ENCODE peak calls at places on chromosomes 2 and 18, in six cellular contexts. X, V, F, T, B and G are unnamed samples.

GRCh38 chr2:196066794-196067382 is 1.7 kb downstream of the DNAH7 start:
- DNase-seq in X (peak), F (no peak), V (peak), T (no peak), B (no peak), G (peak)

GRCh38 chr18:79856119-79857080 is 58.7 kb downstream of the KCNG2 start:
- DNase-seq in X (peak), B (no peak), F (peak), V (peak), T (peak), G (peak)

GRCh38 chr2:173059941-173060575 is 15.6 kb upstream of the MAP3K20 start:
- DNase-seq in F (no peak), V (peak), T (no peak), B (no peak), X (no peak), G (no peak)

GRCh38 chr18:14189858-14190257 is 57.6 kb upstream of the ZNF519 start:
- DNase-seq in V (no peak), X (no peak), T (no peak), B (no peak), F (no peak), G (no peak)

GRCh38 chr2:224601923-224602322 is 16.8 kb upstream of the CUL3 start:
- DNase-seq in V (no peak), T (no peak), B (no peak), F (no peak), X (no peak), G (no peak)

GRCh38 chr2:154375625-154376020 is 322.9 kb upstream of the KCNJ3 start:
- DNase-seq in X (peak), F (no peak), T (no peak), B (no peak), V (no peak), G (peak)

GRCh38 chr18:37161491-37161890 is 332.6 kb downstream of the KIAA1328 start:
- DNase-seq in X (no peak), F (no peak), V (no peak), T (no peak), B (no peak), G (no peak)

GRCh38 chr2:65063426-65063825 is 7.2 kb downstream of the CEP68 start:
- DNase-seq in T (no peak), F (no peak), B (no peak), V (no peak), X (no peak), G (no peak)

GRCh38 chr2:16189019-16189850 is 248.9 kb downstream of the MYCN start:
- DNase-seq in B (no peak), T (no peak), F (no peak), X (no peak), V (no peak), G (no peak)

GRCh38 chr2:47205576-47206141 is 50.6 kb upstream of the STPG4 start:
- DNase-seq in F (no peak), B (no peak), T (peak), V (peak), X (no peak), G (no peak)

GRCh38 chr2:130342020-130342532 is 621 bp upstream of the IMP4 start:
- DNase-seq in T (peak), F (peak), V (peak), X (peak), B (peak), G (peak)

GRCh38 chr18:42765225-42765624 is 350.3 kb downstream of the RIT2 start:
- DNase-seq in F (no peak), X (no peak), V (no peak), B (no peak), T (no peak), G (no peak)

GRCh38 chr2:70767699-70768584 is at the start of gene ADD2:
- DNase-seq in B (no peak), V (peak), X (peak), T (peak), F (peak), G (peak)

GRCh38 chr2:201854221-201854801 is 48.0 kb downstream of the CDK15 start:
- DNase-seq in V (peak), T (no peak), X (no peak), B (peak), F (no peak), G (peak)

GRCh38 chr18:66560092-66560491 is 43.8 kb downstream of the CDH19 start:
- DNase-seq in V (no peak), B (no peak), X (no peak), F (no peak), T (no peak), G (peak)

GRCh38 chr2:108182489-108182888 is 57.3 kb upstream of the SULT1C3 start:
- DNase-seq in V (no peak), B (no peak), F (peak), T (peak), X (no peak), G (peak)

GRCh38 chr2:121626777-121627524 is 22.3 kb downstream of the CLASP1 start:
- DNase-seq in T (no peak), B (no peak), V (peak), X (no peak), F (no peak), G (peak)

GRCh38 chr18:79552696-79553095 is 126.9 kb upstream of the CTDP1 start:
- DNase-seq in T (no peak), V (no peak), B (no peak), X (no peak), F (no peak), G (no peak)

GRCh38 chr18:75212626-75213110 is 2.1 kb downstream of the TSHZ1 start:
- DNase-seq in B (no peak), V (no peak), X (no peak), F (no peak), T (no peak), G (no peak)

GRCh38 chr2:228866781-228867180 is 404.3 kb downstream of the PID1 start:
- DNase-seq in B (peak), V (no peak), F (no peak), T (no peak), X (no peak), G (no peak)

GRCh38 chr18:10406172-10406663 is 48.2 kb upstream of the APCDD1 start:
- DNase-seq in V (no peak), F (peak), T (no peak), X (no peak), B (no peak), G (no peak)

GRCh38 chr2:223056656-223057418 is 4.8 kb downstream of the KCNE4 start:
- DNase-seq in T (no peak), B (no peak), X (no peak), V (peak), F (no peak), G (peak)

GRCh38 chr2:29223851-29224692 is 108.9 kb downstream of the CLIP4 start:
- DNase-seq in F (no peak), T (no peak), B (no peak), V (peak), X (no peak), G (peak)

GRCh38 chr2:235366847-235367246 is 127.0 kb upstream of the AGAP1 start:
- DNase-seq in V (no peak), T (no peak), B (no peak), F (no peak), X (no peak), G (no peak)

GRCh38 chr18:8803063-8803795 is 97.9 kb downstream of the MTCL1 start:
- DNase-seq in F (no peak), T (no peak), B (no peak), X (no peak), V (no peak), G (no peak)

GRCh38 chr2:174350018-174350417 is 15.3 kb downstream of the SP9 start:
- DNase-seq in X (no peak), B (no peak), F (no peak), T (no peak), V (peak), G (peak)

GRCh38 chr2:20079546-20080115 is 28.2 kb upstream of the LAPTM4A start:
- DNase-seq in V (no peak), B (no peak), T (no peak), F (no peak), X (no peak), G (no peak)

GRCh38 chr2:172102858-172103359 is at the start of gene DLX2:
- DNase-seq in B (peak), V (peak), F (peak), X (peak), T (peak), G (peak)

GRCh38 chr2:63054812-63055509 is 4.3 kb downstream of the OTX1 start:
- DNase-seq in X (peak), T (peak), B (no peak), V (no peak), F (peak), G (peak)

GRCh38 chr18:69948919-69949537 is 1.4 kb upstream of the CD226 start:
- DNase-seq in F (no peak), V (peak), T (no peak), B (peak), X (no peak), G (no peak)

GRCh38 chr2:55973673-55974072 is 50.1 kb upstream of the EFEMP1 start:
- DNase-seq in T (no peak), V (no peak), X (no peak), B (no peak), F (no peak), G (no peak)

GRCh38 chr2:160652236-160652635 is 158.6 kb upstream of the RBMS1 start:
- DNase-seq in B (peak), F (no peak), T (no peak), X (no peak), V (no peak), G (no peak)

GRCh38 chr18:22542400-22542835 is 124.7 kb upstream of the CTAGE1 start:
- DNase-seq in T (no peak), V (peak), X (no peak), F (no peak), B (peak), G (peak)

GRCh38 chr2:218400167-218400929 is 680 bp downstream of the CTDSP1 start:
- DNase-seq in T (peak), V (no peak), F (peak), B (no peak), X (peak), G (peak)

GRCh38 chr2:230900336-230900995 is 24.6 kb downstream of the GPR55 start:
- DNase-seq in V (no peak), T (no peak), X (no peak), B (no peak), F (peak), G (no peak)

GRCh38 chr18:79488311-79489047 is 92.7 kb downstream of the NFATC1 start:
- DNase-seq in T (no peak), F (no peak), X (no peak), B (no peak), V (no peak), G (no peak)

GRCh38 chr2:95207111-95207961 is at the start of gene ZNF892:
- DNase-seq in V (peak), F (peak), B (peak), X (peak), T (peak), G (peak)

GRCh38 chr2:216349366-216349765 is 22.9 kb downstream of the MARCHF4 start:
- DNase-seq in X (no peak), F (peak), V (no peak), B (no peak), T (no peak), G (peak)
- H3K14ac ChIP-seq in X (no peak), F (no peak), V (peak), B (no peak), T (no peak), G (no peak)

GRCh38 chr2:210363876-210364275 is 48.9 kb upstream of the MYL1 start:
- DNase-seq in B (no peak), F (no peak), T (no peak), X (no peak), V (no peak), G (no peak)
- H3K4ac ChIP-seq in B (no peak), F (no peak), T (no peak), X (no peak), V (no peak), G (no peak)

DNA sequence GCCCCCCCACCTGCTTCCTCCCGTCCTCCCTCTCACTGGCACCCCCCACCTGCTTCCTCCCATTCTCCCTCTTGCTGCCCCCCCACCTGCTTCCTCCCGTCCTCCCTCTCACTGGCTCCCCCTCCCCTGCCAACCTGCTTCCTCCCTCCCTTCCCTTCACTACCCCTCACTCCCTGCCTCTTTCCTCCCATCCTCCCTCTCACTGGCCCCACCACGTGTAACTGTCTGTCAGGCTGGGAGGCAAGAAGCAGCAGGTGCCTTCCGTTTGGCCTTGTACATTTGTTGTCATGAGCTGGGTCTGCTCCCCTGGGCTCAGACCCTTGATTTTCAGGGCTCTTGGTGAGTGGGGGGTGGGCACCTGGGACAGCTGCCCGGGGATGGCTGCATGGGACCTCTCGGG is 19.1 kb downstream of the RTP5 start:
- DNase-seq in T (no peak), B (no peak), F (no peak), V (no peak), X (no peak), G (no peak)
- H3K14ac ChIP-seq in T (no peak), B (no peak), F (no peak), V (no peak), X (no peak), G (no peak)

DNA sequence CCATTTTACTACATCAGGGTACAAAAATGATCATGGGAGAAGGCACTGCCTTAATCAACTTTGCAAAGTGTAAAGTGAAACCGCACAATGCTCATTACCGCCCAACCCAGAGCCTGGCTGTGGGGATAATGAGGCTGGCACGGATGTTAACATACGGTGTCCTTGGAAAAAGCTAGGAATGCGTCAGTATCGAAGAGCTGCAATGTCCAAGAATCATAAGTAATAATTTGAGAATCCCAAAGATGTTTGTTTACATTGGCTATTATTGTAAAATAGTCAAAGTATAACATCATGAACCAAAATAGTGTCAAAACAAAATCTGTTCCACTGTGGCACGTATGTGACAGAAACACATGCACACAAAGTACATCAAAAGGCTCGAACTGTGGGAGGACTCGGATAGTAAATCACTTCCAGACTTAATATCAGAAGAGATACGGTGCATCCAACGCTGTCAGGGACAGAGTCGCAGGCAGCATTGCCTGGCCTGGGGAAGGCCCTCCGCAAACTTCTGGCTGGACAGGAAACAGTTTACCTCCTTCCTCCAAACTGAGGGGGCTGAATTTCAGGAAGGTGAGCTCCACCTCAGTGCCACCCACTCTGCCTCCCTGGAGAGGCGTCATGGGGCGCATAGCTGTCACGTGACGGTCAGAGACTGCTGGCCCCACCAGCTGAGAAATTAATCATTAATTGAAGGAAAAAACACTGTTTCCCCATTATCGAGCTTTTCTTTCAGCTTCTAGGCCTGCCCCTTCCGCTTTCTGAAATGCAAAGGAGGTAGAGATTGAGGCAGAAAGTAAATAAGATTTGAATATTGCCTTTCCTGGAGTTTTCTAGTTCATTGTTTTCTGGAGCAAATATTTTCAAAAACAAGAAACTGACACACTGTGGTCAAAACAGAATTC is 1.8 kb upstream of the ID2 start:
- DNase-seq in X (peak), B (no peak), V (peak), T (no peak), F (no peak), G (peak)
- H3K4ac ChIP-seq in X (no peak), B (peak), V (peak), T (peak), F (no peak), G (peak)

DNA sequence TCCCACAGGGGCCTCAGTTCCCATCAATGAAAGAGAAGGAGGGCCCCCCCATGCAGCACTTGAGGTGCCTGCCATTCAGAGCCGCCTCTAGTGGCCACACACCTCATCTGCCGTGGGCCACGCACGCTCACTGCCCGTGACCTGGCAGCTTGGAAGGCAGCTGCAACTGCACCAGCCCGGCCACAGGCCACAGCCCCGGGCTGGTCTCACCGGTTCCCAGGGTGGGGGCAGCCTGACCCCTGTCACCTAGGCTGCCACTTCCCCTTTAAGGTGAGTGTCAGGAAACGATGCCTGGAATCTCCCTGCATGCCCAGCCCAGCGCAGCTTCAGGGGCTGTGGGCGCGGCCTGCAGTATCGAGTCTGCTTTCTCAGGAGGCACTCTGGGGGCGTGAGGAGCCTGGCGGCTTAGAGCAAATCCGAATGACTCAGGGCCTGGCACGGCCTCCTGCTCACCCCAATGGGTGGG is 2.6 kb downstream of the MAB21L4 start:
- DNase-seq in B (peak), T (no peak), X (no peak), V (peak), F (peak), G (no peak)
- H3K14ac ChIP-seq in B (no peak), T (no peak), X (peak), V (no peak), F (peak), G (no peak)

GRCh38 chr18:47175283-47175894 is 775 bp downstream of the IER3IP1 start:
- DNase-seq in X (no peak), F (no peak), V (no peak), B (no peak), T (no peak), G (peak)
- H3K4ac ChIP-seq in X (no peak), F (no peak), V (peak), B (peak), T (no peak), G (no peak)